ENCODE peak calls at places on chromosomes 11 and 22, in nine cellular contexts. Q is neural progenitor cell; N is breast epithelium; V is activated CD8-positive, alpha-beta T cell treated with anti-CD3 and anti-CD28 coated beads, Interleukin-2, amount 10 ng/mL, durations not matched to agents 7 days and 5 days; Z is omental fat pad; J is activated T-cell treated with anti-CD3 and anti-CD28 coated beads for 1 hour; C is caudate nucleus; M is mesendoderm; F is nephron progenitor cell. D is an unnamed sample.
A peak's percentile ranks its signal among the peaks of the same experiment; 100 is the strongest.

GRCh38 chr22:23065069-23065451 is 5.3 kb upstream of the GNAZ start:
- DNase-seq in Q (no peak), N (peak; percentile 6), V (no peak), Z (no peak), J (no peak), C (no peak), M (no peak), F (no peak), D (no peak)

GRCh38 chr22:46233231-46233630 is 16.9 kb downstream of the CDPF1 start:
- DNase-seq in Q (no peak), N (no peak), V (no peak), Z (no peak), J (no peak), C (no peak), M (no peak), F (no peak), D (no peak)

GRCh38 chr22:24156146-24156914 is 25.0 kb upstream of the SUSD2 start:
- DNase-seq in Q (peak; percentile 71), N (no peak), V (peak; percentile 81), Z (no peak), J (peak; percentile 45), C (no peak), M (no peak), F (peak; percentile 55), D (peak; percentile 34)

GRCh38 chr22:35740616-35741015 is 22.9 kb downstream of the APOL5 start:
- DNase-seq in Q (no peak), N (no peak), V (no peak), Z (no peak), J (no peak), C (no peak), M (no peak), F (no peak), D (no peak)

GRCh38 chr22:30266445-30267381 is at the start of gene OSM:
- DNase-seq in Q (no peak), N (no peak), V (peak; percentile 92), Z (no peak), J (peak; percentile 51), C (no peak), M (no peak), F (no peak), D (peak; percentile 49)

GRCh38 chr11:61023086-61024035 is 51.9 kb downstream of the CD6 start:
- DNase-seq in Q (no peak), N (no peak), V (peak; percentile 74), Z (no peak), J (peak; percentile 58), C (no peak), M (no peak), F (no peak), D (peak; percentile 59)

GRCh38 chr11:73326929-73327811 is 19.1 kb downstream of the ARHGEF17 start:
- DNase-seq in Q (no peak), N (no peak), V (no peak), Z (no peak), J (no peak), C (no peak), M (no peak), F (no peak), D (no peak)

GRCh38 chr11:116733959-116734517 is 38.7 kb downstream of the BUD13 start:
- DNase-seq in Q (peak; percentile 36), N (no peak), V (no peak), Z (no peak), J (no peak), C (no peak), M (no peak), F (no peak), D (no peak)

GRCh38 chr11:22169833-22170232 is 23.1 kb upstream of the ANO5 start:
- DNase-seq in Q (no peak), N (no peak), V (no peak), Z (no peak), J (no peak), C (no peak), M (no peak), F (no peak), D (no peak)

GRCh38 chr11:116696381-116696941 is 76.3 kb downstream of the BUD13 start:
- DNase-seq in Q (peak; percentile 29), N (no peak), V (no peak), Z (no peak), J (no peak), C (no peak), M (peak; percentile 73), F (no peak), D (no peak)

GRCh38 chr22:23786261-23786710 is 480 bp upstream of the SMARCB1 start:
- DNase-seq in Q (no peak), N (no peak), V (peak; percentile 52), Z (no peak), J (no peak), C (no peak), M (no peak), F (no peak), D (no peak)

GRCh38 chr22:39146256-39147101 is 6.0 kb downstream of the CBX7 start:
- DNase-seq in Q (no peak), N (no peak), V (no peak), Z (no peak), J (no peak), C (no peak), M (no peak), F (no peak), D (no peak)

GRCh38 chr11:49432242-49432848 is 223.9 kb upstream of the FOLH1 start:
- DNase-seq in Q (no peak), N (no peak), V (no peak), Z (no peak), J (no peak), C (no peak), M (no peak), F (no peak), D (no peak)

GRCh38 chr11:6607190-6607635 is 3.6 kb downstream of the ILK start:
- DNase-seq in Q (no peak), N (peak; percentile 9), V (peak; percentile 17), Z (no peak), J (no peak), C (no peak), M (no peak), F (no peak), D (no peak)

GRCh38 chr11:69249641-69250502 is 44.1 kb upstream of the MYEOV start:
- DNase-seq in Q (peak; percentile 66), N (no peak), V (no peak), Z (no peak), J (no peak), C (no peak), M (peak; percentile 89), F (no peak), D (no peak)

GRCh38 chr11:118917488-118918127 is 8.1 kb downstream of the BCL9L start:
- DNase-seq in Q (no peak), N (peak; percentile 65), V (peak; percentile 70), Z (no peak), J (no peak), C (no peak), M (peak; percentile 48), F (no peak), D (peak; percentile 53)

GRCh38 chr11:122344281-122344680 is 228.3 kb upstream of the BLID start:
- DNase-seq in Q (no peak), N (no peak), V (no peak), Z (no peak), J (no peak), C (no peak), M (no peak), F (no peak), D (no peak)

D was measured in T-helper 1 cell.